ENCODE peak calls at places on chromosomes 7 and 10, in ten cellular contexts. One of them, this sample, is unnamed.

GRCh38 chr10:13787015-13787421 is 200.3 kb downstream of the PRPF18 start:
- DNase-seq in substantia nigra: no peak
- DNase-seq in HCEC 1CT: no peak
- DNase-seq in right atrium auricular region: no peak
- DNase-seq in brain microvascular endothelial cell: peak; percentile 91
- DNase-seq in aorta: peak; percentile 51
- DNase-seq in AG08396: no peak
- DNase-seq in cardiac fibroblast: peak; percentile 91
- DNase-seq in occipital lobe: no peak
- DNase-seq in stimulated activated CD8-positive, alpha-beta memory T cell treated with anti-CD3 and anti-CD28 coated beads, Interleukin-4, amount 100 ng/mL, for 4 hours: peak; percentile 43
- DNase-seq in this sample: peak; percentile 49

GRCh38 chr7:116797611-116798010 is 64.8 kb upstream of the CAPZA2 start:
- DNase-seq in substantia nigra: no peak
- DNase-seq in HCEC 1CT: no peak
- DNase-seq in right atrium auricular region: no peak
- DNase-seq in brain microvascular endothelial cell: no peak
- DNase-seq in aorta: no peak
- DNase-seq in AG08396: no peak
- DNase-seq in cardiac fibroblast: peak; percentile 17
- DNase-seq in occipital lobe: no peak
- DNase-seq in stimulated activated CD8-positive, alpha-beta memory T cell treated with anti-CD3 and anti-CD28 coated beads, Interleukin-4, amount 100 ng/mL, for 4 hours: no peak
- DNase-seq in this sample: no peak

GRCh38 chr7:25597881-25598456 is 369.7 kb upstream of the NPVF start:
- DNase-seq in substantia nigra: no peak
- DNase-seq in HCEC 1CT: no peak
- DNase-seq in right atrium auricular region: no peak
- DNase-seq in brain microvascular endothelial cell: no peak
- DNase-seq in aorta: peak; percentile 55
- DNase-seq in AG08396: no peak
- DNase-seq in cardiac fibroblast: no peak
- DNase-seq in occipital lobe: no peak
- DNase-seq in stimulated activated CD8-positive, alpha-beta memory T cell treated with anti-CD3 and anti-CD28 coated beads, Interleukin-4, amount 100 ng/mL, for 4 hours: no peak
- DNase-seq in this sample: no peak

GRCh38 chr7:145511014-145511413 is 605.6 kb upstream of the CNTNAP2 start:
- DNase-seq in substantia nigra: no peak
- DNase-seq in HCEC 1CT: no peak
- DNase-seq in right atrium auricular region: no peak
- DNase-seq in brain microvascular endothelial cell: no peak
- DNase-seq in aorta: no peak
- DNase-seq in AG08396: no peak
- DNase-seq in cardiac fibroblast: no peak
- DNase-seq in occipital lobe: no peak
- DNase-seq in stimulated activated CD8-positive, alpha-beta memory T cell treated with anti-CD3 and anti-CD28 coated beads, Interleukin-4, amount 100 ng/mL, for 4 hours: no peak
- DNase-seq in this sample: no peak

GRCh38 chr7:104962781-104963180 is 51.2 kb upstream of the KMT2E start:
- DNase-seq in substantia nigra: no peak
- DNase-seq in HCEC 1CT: no peak
- DNase-seq in right atrium auricular region: no peak
- DNase-seq in brain microvascular endothelial cell: no peak
- DNase-seq in aorta: no peak
- DNase-seq in AG08396: no peak
- DNase-seq in cardiac fibroblast: peak; percentile 69
- DNase-seq in occipital lobe: no peak
- DNase-seq in stimulated activated CD8-positive, alpha-beta memory T cell treated with anti-CD3 and anti-CD28 coated beads, Interleukin-4, amount 100 ng/mL, for 4 hours: no peak
- DNase-seq in this sample: no peak

GRCh38 chr7:41693150-41693997 is 9.5 kb downstream of the INHBA start:
- DNase-seq in substantia nigra: no peak
- DNase-seq in HCEC 1CT: peak; percentile 58
- DNase-seq in right atrium auricular region: no peak
- DNase-seq in brain microvascular endothelial cell: no peak
- DNase-seq in aorta: peak; percentile 55
- DNase-seq in AG08396: no peak
- DNase-seq in cardiac fibroblast: peak; percentile 71
- DNase-seq in occipital lobe: no peak
- DNase-seq in stimulated activated CD8-positive, alpha-beta memory T cell treated with anti-CD3 and anti-CD28 coated beads, Interleukin-4, amount 100 ng/mL, for 4 hours: no peak
- DNase-seq in this sample: no peak

GRCh38 chr7:29620531-29620930 is 56.9 kb downstream of the PRR15 start:
- DNase-seq in substantia nigra: no peak
- DNase-seq in HCEC 1CT: no peak
- DNase-seq in right atrium auricular region: no peak
- DNase-seq in brain microvascular endothelial cell: no peak
- DNase-seq in aorta: no peak
- DNase-seq in AG08396: no peak
- DNase-seq in cardiac fibroblast: no peak
- DNase-seq in occipital lobe: no peak
- DNase-seq in stimulated activated CD8-positive, alpha-beta memory T cell treated with anti-CD3 and anti-CD28 coated beads, Interleukin-4, amount 100 ng/mL, for 4 hours: no peak
- DNase-seq in this sample: no peak

GRCh38 chr7:1232103-1232466 is 587 bp upstream of the UNCX start:
- DNase-seq in substantia nigra: no peak
- DNase-seq in HCEC 1CT: no peak
- DNase-seq in right atrium auricular region: no peak
- DNase-seq in brain microvascular endothelial cell: no peak
- DNase-seq in aorta: no peak
- DNase-seq in AG08396: no peak
- DNase-seq in cardiac fibroblast: no peak
- DNase-seq in occipital lobe: no peak
- DNase-seq in stimulated activated CD8-positive, alpha-beta memory T cell treated with anti-CD3 and anti-CD28 coated beads, Interleukin-4, amount 100 ng/mL, for 4 hours: no peak
- DNase-seq in this sample: no peak

GRCh38 chr10:100081075-100082001 is at the start of gene CPN1:
- DNase-seq in substantia nigra: no peak
- DNase-seq in HCEC 1CT: no peak
- DNase-seq in right atrium auricular region: no peak
- DNase-seq in brain microvascular endothelial cell: no peak
- DNase-seq in aorta: no peak
- DNase-seq in AG08396: no peak
- DNase-seq in cardiac fibroblast: no peak
- DNase-seq in occipital lobe: no peak
- DNase-seq in stimulated activated CD8-positive, alpha-beta memory T cell treated with anti-CD3 and anti-CD28 coated beads, Interleukin-4, amount 100 ng/mL, for 4 hours: no peak
- DNase-seq in this sample: no peak

GRCh38 chr10:18738835-18739234 is 79.6 kb downstream of the ARL5B start:
- DNase-seq in substantia nigra: no peak
- DNase-seq in HCEC 1CT: peak; percentile 17
- DNase-seq in right atrium auricular region: no peak
- DNase-seq in brain microvascular endothelial cell: no peak
- DNase-seq in aorta: no peak
- DNase-seq in AG08396: no peak
- DNase-seq in cardiac fibroblast: peak; percentile 10
- DNase-seq in occipital lobe: no peak
- DNase-seq in stimulated activated CD8-positive, alpha-beta memory T cell treated with anti-CD3 and anti-CD28 coated beads, Interleukin-4, amount 100 ng/mL, for 4 hours: no peak
- DNase-seq in this sample: no peak

GRCh38 chr7:150378115-150378852 is 846 bp upstream of the ZNF775 start:
- DNase-seq in substantia nigra: peak; percentile 38
- DNase-seq in HCEC 1CT: peak; percentile 62
- DNase-seq in right atrium auricular region: peak; percentile 74
- DNase-seq in brain microvascular endothelial cell: peak; percentile 39
- DNase-seq in aorta: no peak
- DNase-seq in AG08396: peak; percentile 58
- DNase-seq in cardiac fibroblast: peak; percentile 69
- DNase-seq in occipital lobe: peak; percentile 39
- DNase-seq in stimulated activated CD8-positive, alpha-beta memory T cell treated with anti-CD3 and anti-CD28 coated beads, Interleukin-4, amount 100 ng/mL, for 4 hours: no peak
- DNase-seq in this sample: peak; percentile 85

GRCh38 chr7:746074-747061 is 19.3 kb upstream of the PRKAR1B start:
- DNase-seq in substantia nigra: no peak
- DNase-seq in HCEC 1CT: no peak
- DNase-seq in right atrium auricular region: no peak
- DNase-seq in brain microvascular endothelial cell: no peak
- DNase-seq in aorta: no peak
- DNase-seq in AG08396: no peak
- DNase-seq in cardiac fibroblast: no peak
- DNase-seq in occipital lobe: no peak
- DNase-seq in stimulated activated CD8-positive, alpha-beta memory T cell treated with anti-CD3 and anti-CD28 coated beads, Interleukin-4, amount 100 ng/mL, for 4 hours: no peak
- DNase-seq in this sample: no peak